ENCODE peak calls at places on chromosomes 11 and 22, in nine cellular contexts. R is H1; U is psoas muscle; I is CD4-positive, CD25-positive, alpha-beta regulatory T cell; D is adrenal gland; G is cardiac muscle cell; A is heart left ventricle; E is MM.1S; H is IMR-90. Q is an unnamed sample. For H3K4me1, the result is how much of the 10 kb centered on the place peaks cover.

GRCh38 chr11:75277211-75277805 is 36.7 kb downstream of the TPBGL start:
- DNase-seq in H (no peak), U (no peak), R (no peak), G (no peak), E (no peak), A (no peak), D (no peak), I (no peak), Q (no peak)

GRCh38 chr11:122850076-122850631 is 11.9 kb downstream of the CRTAM start:
- DNase-seq in E (no peak), U (no peak), G (peak), D (no peak), H (peak), R (no peak), A (no peak), I (no peak), Q (no peak)

GRCh38 chr11:19511413-19512183 is 201.0 kb upstream of the NAV2 start:
- DNase-seq in H (no peak), E (no peak), A (peak), R (no peak), U (peak), G (no peak), I (no peak), D (peak), Q (no peak)

GRCh38 chr11:19281041-19281440 is 40.3 kb upstream of the E2F8 start:
- DNase-seq in H (no peak), G (no peak), E (peak), A (no peak), I (no peak), U (no peak), R (no peak), D (no peak), Q (no peak)

GRCh38 chr11:71502871-71503435 is 24.1 kb upstream of the KRTAP5-7 start:
- DNase-seq in G (no peak), A (no peak), U (no peak), E (no peak), R (peak), I (no peak), H (no peak), D (no peak), Q (no peak)

GRCh38 chr11:109547356-109548027 is 125.5 kb downstream of the C11orf87 start:
- DNase-seq in G (no peak), R (no peak), D (no peak), U (no peak), A (no peak), E (no peak), H (peak), I (no peak), Q (no peak)

GRCh38 chr22:33438273-33438672 is 380.1 kb upstream of the SYN3 start:
- DNase-seq in A (no peak), G (no peak), D (no peak), U (no peak), H (peak), I (no peak), E (no peak), R (no peak), Q (peak)

GRCh38 chr11:6253196-6253595 is 6.4 kb upstream of the CCKBR start:
- DNase-seq in U (no peak), E (no peak), I (no peak), D (no peak), H (no peak), G (no peak), R (no peak), A (no peak), Q (no peak)

GRCh38 chr11:85595285-85595884 is 31.8 kb downstream of the DLG2 start:
- DNase-seq in G (peak), H (peak), E (peak), R (no peak), U (no peak), I (peak), A (no peak), D (no peak), Q (peak)

GRCh38 chr11:59812220-59812619 is 1.6 kb upstream of the MRPL16 start:
- DNase-seq in A (no peak), G (no peak), U (no peak), D (no peak), H (no peak), R (no peak), E (no peak), I (no peak), Q (no peak)

GRCh38 chr22:44706488-44706887 is 4.5 kb downstream of the PRR5 start:
- DNase-seq in A (no peak), R (no peak), G (no peak), D (no peak), H (no peak), E (no peak), U (no peak), I (no peak), Q (no peak)

GRCh38 chr11:128508785-128509518 is 78.4 kb downstream of the ETS1 start:
- DNase-seq in I (no peak), G (no peak), E (no peak), D (no peak), R (no peak), A (no peak), U (no peak), H (peak), Q (no peak)

GRCh38 chr11:126135182-126136176 is 72.8 kb upstream of the CDON start:
- DNase-seq in D (no peak), I (no peak), G (no peak), E (no peak), A (no peak), R (no peak), H (no peak), U (no peak), Q (no peak)

DNA sequence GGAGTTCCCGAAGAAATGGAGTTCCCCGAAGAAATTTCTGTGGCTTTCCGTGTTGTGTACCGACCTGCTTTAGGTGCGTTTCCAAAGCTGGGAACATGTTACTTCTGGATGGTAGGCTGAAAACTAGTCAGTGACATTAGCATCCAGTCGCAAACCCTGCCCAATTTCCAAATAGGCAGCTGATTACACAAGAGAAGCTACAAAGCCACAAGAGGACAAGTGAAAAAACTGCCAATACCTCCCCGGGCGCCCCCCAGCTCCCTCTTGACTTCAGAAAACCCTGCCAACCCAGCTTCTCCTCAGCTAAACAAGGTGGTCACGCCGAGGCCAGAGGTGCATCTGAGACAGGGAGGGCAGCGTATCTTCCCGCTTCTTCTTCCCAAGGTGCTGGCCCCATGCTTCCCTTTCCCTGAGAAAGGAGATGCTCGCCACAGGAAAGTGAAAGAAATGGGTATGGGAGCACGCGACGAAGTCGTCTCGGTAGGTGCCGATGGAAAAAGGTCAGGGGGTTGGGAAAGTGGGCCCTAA is 551 bp downstream of the AGBL2 start:
- DNase-seq in U (no peak), G (peak), H (no peak), R (no peak), I (peak), D (no peak), E (no peak), A (peak), Q (no peak)
- H3K27ac ChIP-seq in U (peak), G (no peak), H (peak), R (peak), I (peak), D (no peak), E (peak), A (peak), Q (peak)

GRCh38 chr22:50532824-50533344 is 3.1 kb upstream of the TYMP start:
- DNase-seq in H (no peak), G (no peak), D (no peak), U (no peak), R (no peak), A (no peak), E (no peak), I (no peak), Q (no peak)
- H3K4me1 ChIP-seq in H (under half), G (under half), D (under half), U (under half), R (under half), A (under half), E (under half), I (half or more), Q (under half)

GRCh38 chr11:119193001-119193400 is 7.7 kb downstream of the NHERF4 start:
- DNase-seq in R (no peak), A (no peak), E (no peak), G (no peak), I (no peak), U (no peak), D (no peak), H (no peak), Q (no peak)
- H3K27ac ChIP-seq in R (no peak), A (no peak), E (no peak), G (no peak), I (no peak), U (no peak), D (no peak), H (no peak), Q (no peak)

GRCh38 chr11:64539711-64540420 is 51.2 kb upstream of the SLC22A12 start:
- DNase-seq in H (no peak), I (no peak), A (no peak), D (no peak), E (no peak), G (no peak), U (no peak), R (no peak), Q (no peak)
- H3K4me1 ChIP-seq in H (under half), I (under half), A (under half), D (under half), E (under half), G (under half), U (under half), R (under half), Q (under half)

GRCh38 chr11:57294225-57295131 is 30.3 kb downstream of the TNKS1BP1 start:
- DNase-seq in I (no peak), G (no peak), R (no peak), U (no peak), A (no peak), D (no peak), H (peak), E (no peak), Q (no peak)
- H3K27ac ChIP-seq in I (no peak), G (no peak), R (no peak), U (no peak), A (no peak), D (no peak), H (no peak), E (no peak), Q (peak)

GRCh38 chr22:22824340-22825212 is 63.0 kb upstream of the IGLL5 start:
- DNase-seq in A (no peak), R (no peak), G (no peak), D (no peak), E (no peak), I (no peak), U (no peak), H (no peak), Q (no peak)
- H3K4me1 ChIP-seq in A (under half), R (under half), G (under half), D (under half), E (half or more), I (under half), U (under half), H (under half), Q (under half)

GRCh38 chr11:95229199-95230053 is 1.6 kb downstream of the SESN3 start:
- DNase-seq in I (no peak), R (no peak), H (peak), U (peak), G (peak), D (no peak), E (peak), A (no peak), Q (no peak)
- H3K27ac ChIP-seq in I (peak), R (no peak), H (no peak), U (no peak), G (peak), D (no peak), E (no peak), A (peak), Q (no peak)

GRCh38 chr11:44852952-44853351 is 97.7 kb downstream of the TP53I11 start:
- DNase-seq in H (no peak), G (no peak), E (no peak), I (no peak), U (no peak), D (no peak), A (no peak), R (no peak), Q (no peak)
- H3K4me1 ChIP-seq in H (under half), G (under half), E (under half), I (under half), U (under half), D (under half), A (under half), R (under half), Q (under half)

Q was measured in Panc1.